ENCODE peak calls at places on chromosomes 5 and 9, in eight cellular contexts. One of them, this sample, is unnamed.
A peak's percentile ranks its signal among the peaks of the same experiment; 100 is the strongest.

GRCh38 chr9:34179528-34180138 is 790 bp downstream of the UBAP1 start:
- DNase-seq in psoas muscle: no peak
- DNase-seq in tibial artery: no peak
- DNase-seq in thoracic aorta: no peak
- DNase-seq in trophoblast cell: peak; percentile 36
- DNase-seq in left ventricle myocardium inferior: no peak
- DNase-seq in fibroblast of lung: peak; percentile 24
- DNase-seq in GM23248: peak; percentile 91
- DNase-seq in this sample: no peak

GRCh38 chr9:83304686-83305085 is 233.5 kb downstream of the FRMD3 start:
- DNase-seq in psoas muscle: peak; percentile 87
- DNase-seq in tibial artery: peak; percentile 93
- DNase-seq in thoracic aorta: peak; percentile 27
- DNase-seq in trophoblast cell: no peak
- DNase-seq in left ventricle myocardium inferior: peak; percentile 88
- DNase-seq in fibroblast of lung: peak; percentile 87
- DNase-seq in GM23248: peak; percentile 89
- DNase-seq in this sample: peak; percentile 84

GRCh38 chr5:83583859-83584258 is 112.3 kb downstream of the VCAN start:
- DNase-seq in psoas muscle: no peak
- DNase-seq in tibial artery: no peak
- DNase-seq in thoracic aorta: no peak
- DNase-seq in trophoblast cell: no peak
- DNase-seq in left ventricle myocardium inferior: no peak
- DNase-seq in fibroblast of lung: peak; percentile 73
- DNase-seq in GM23248: peak; percentile 65
- DNase-seq in this sample: no peak

GRCh38 chr5:72895758-72896157 is 60.1 kb upstream of the FCHO2 start:
- DNase-seq in psoas muscle: no peak
- DNase-seq in tibial artery: no peak
- DNase-seq in thoracic aorta: no peak
- DNase-seq in trophoblast cell: no peak
- DNase-seq in left ventricle myocardium inferior: no peak
- DNase-seq in fibroblast of lung: no peak
- DNase-seq in GM23248: peak; percentile 14
- DNase-seq in this sample: no peak

GRCh38 chr5:179128041-179128365 is 67.8 kb downstream of the ZNF354C start:
- DNase-seq in psoas muscle: no peak
- DNase-seq in tibial artery: no peak
- DNase-seq in thoracic aorta: no peak
- DNase-seq in trophoblast cell: no peak
- DNase-seq in left ventricle myocardium inferior: no peak
- DNase-seq in fibroblast of lung: no peak
- DNase-seq in GM23248: no peak
- DNase-seq in this sample: no peak

GRCh38 chr9:126438757-126439401 is 112.2 kb downstream of the MVB12B start:
- DNase-seq in psoas muscle: no peak
- DNase-seq in tibial artery: no peak
- DNase-seq in thoracic aorta: no peak
- DNase-seq in trophoblast cell: no peak
- DNase-seq in left ventricle myocardium inferior: no peak
- DNase-seq in fibroblast of lung: no peak
- DNase-seq in GM23248: no peak
- DNase-seq in this sample: no peak

GRCh38 chr9:134325813-134326753 is at the start of gene RXRA:
- DNase-seq in psoas muscle: peak; percentile 95
- DNase-seq in tibial artery: peak; percentile 93
- DNase-seq in thoracic aorta: no peak
- DNase-seq in trophoblast cell: peak; percentile 63
- DNase-seq in left ventricle myocardium inferior: peak; percentile 89
- DNase-seq in fibroblast of lung: peak; percentile 88
- DNase-seq in GM23248: peak; percentile 90
- DNase-seq in this sample: no peak

GRCh38 chr5:139141410-139141809 is 56.8 kb downstream of the SIL1 start:
- DNase-seq in psoas muscle: no peak
- DNase-seq in tibial artery: no peak
- DNase-seq in thoracic aorta: no peak
- DNase-seq in trophoblast cell: no peak
- DNase-seq in left ventricle myocardium inferior: no peak
- DNase-seq in fibroblast of lung: no peak
- DNase-seq in GM23248: peak; percentile 28
- DNase-seq in this sample: no peak

GRCh38 chr9:126856326-126856877 is 4.0 kb upstream of the ZBTB34 start:
- DNase-seq in psoas muscle: no peak
- DNase-seq in tibial artery: no peak
- DNase-seq in thoracic aorta: no peak
- DNase-seq in trophoblast cell: no peak
- DNase-seq in left ventricle myocardium inferior: no peak
- DNase-seq in fibroblast of lung: no peak
- DNase-seq in GM23248: no peak
- DNase-seq in this sample: no peak

GRCh38 chr5:112154940-112155686 is 264.0 kb downstream of the EPB41L4A start:
- DNase-seq in psoas muscle: no peak
- DNase-seq in tibial artery: no peak
- DNase-seq in thoracic aorta: no peak
- DNase-seq in trophoblast cell: no peak
- DNase-seq in left ventricle myocardium inferior: no peak
- DNase-seq in fibroblast of lung: no peak
- DNase-seq in GM23248: peak; percentile 90
- DNase-seq in this sample: no peak
- H3K27ac ChIP-seq in psoas muscle: no peak overlapping the region
- H3K27ac ChIP-seq in tibial artery: no peak overlapping the region
- H3K27ac ChIP-seq in thoracic aorta: no peak overlapping the region
- H3K27ac ChIP-seq in trophoblast cell: no peak overlapping the region
- H3K27ac ChIP-seq in left ventricle myocardium inferior: no peak overlapping the region
- H3K27ac ChIP-seq in fibroblast of lung: no peak overlapping the region
- H3K27ac ChIP-seq in GM23248: peak overlapping the region; percentile 75
- H3K27ac ChIP-seq in this sample: no peak overlapping the region

GRCh38 chr9:129455151-129455995 is 165.5 kb downstream of the C9orf50 start:
- DNase-seq in psoas muscle: no peak
- DNase-seq in tibial artery: no peak
- DNase-seq in thoracic aorta: no peak
- DNase-seq in trophoblast cell: no peak
- DNase-seq in left ventricle myocardium inferior: no peak
- DNase-seq in fibroblast of lung: no peak
- DNase-seq in GM23248: peak; percentile 45
- DNase-seq in this sample: no peak
- H3K4me1 ChIP-seq in psoas muscle: peaks cover 12% of the 10 kb centered on the region
- H3K4me1 ChIP-seq in tibial artery: peaks cover 35% of the 10 kb centered on the region
- H3K4me1 ChIP-seq in thoracic aorta: peaks cover 28% of the 10 kb centered on the region
- H3K4me1 ChIP-seq in trophoblast cell: peaks cover 27% of the 10 kb centered on the region
- H3K4me1 ChIP-seq in left ventricle myocardium inferior: peaks cover 41% of the 10 kb centered on the region
- H3K4me1 ChIP-seq in fibroblast of lung: peaks cover 19% of the 10 kb centered on the region
- H3K4me1 ChIP-seq in GM23248: peaks cover 23% of the 10 kb centered on the region
- H3K4me1 ChIP-seq in this sample: no peaks in the 10 kb centered on the region

DNA sequence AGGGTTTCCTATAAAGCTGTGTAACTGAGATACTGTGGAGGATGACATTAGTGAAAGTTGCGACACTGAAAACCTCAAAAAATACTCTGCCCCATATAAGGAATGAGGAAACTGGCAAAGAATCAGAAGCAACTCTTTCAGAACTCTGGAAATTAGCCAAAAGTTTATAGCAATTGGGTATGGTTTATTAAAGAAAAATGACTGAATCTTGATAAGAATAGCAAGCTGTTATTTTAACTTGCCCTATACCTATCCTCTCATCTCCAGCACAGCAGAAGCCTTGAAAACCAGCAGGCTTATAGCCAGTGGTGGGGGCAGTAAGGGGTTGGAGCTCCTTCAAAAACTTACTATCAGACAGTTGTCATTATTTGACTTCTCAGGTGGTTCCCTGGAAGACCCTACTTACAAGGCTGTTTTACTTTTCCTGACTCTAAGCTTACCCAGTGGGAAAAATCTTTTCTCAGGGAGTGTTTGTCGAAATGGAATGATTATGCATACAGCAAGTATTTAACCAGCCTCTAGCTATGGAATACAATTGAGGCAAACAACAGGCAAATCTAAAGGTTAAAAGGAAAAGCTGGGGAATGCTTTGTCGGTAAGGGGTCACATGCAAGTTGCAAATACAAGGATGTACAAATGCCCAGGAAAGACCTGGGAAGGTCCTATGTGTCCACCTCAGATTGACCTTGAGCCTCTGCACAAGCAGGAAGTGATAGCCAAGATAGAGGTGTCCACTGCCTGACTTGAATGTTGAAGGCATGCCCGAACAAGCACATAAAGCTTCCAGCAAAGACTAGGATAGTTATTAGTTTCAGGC is 21.0 kb upstream of the FAM151B start:
- DNase-seq in psoas muscle: no peak
- DNase-seq in tibial artery: no peak
- DNase-seq in thoracic aorta: no peak
- DNase-seq in trophoblast cell: no peak
- DNase-seq in left ventricle myocardium inferior: no peak
- DNase-seq in fibroblast of lung: peak; percentile 46
- DNase-seq in GM23248: peak; percentile 65
- DNase-seq in this sample: no peak
- H3K9me3 ChIP-seq in psoas muscle: peaks cover 3% of the 10 kb centered on the region
- H3K9me3 ChIP-seq in tibial artery: no peaks in the 10 kb centered on the region
- H3K9me3 ChIP-seq in thoracic aorta: peaks cover 6% of the 10 kb centered on the region
- H3K9me3 ChIP-seq in trophoblast cell: peaks cover 9% of the 10 kb centered on the region
- H3K9me3 ChIP-seq in left ventricle myocardium inferior: peaks cover 54% of the 10 kb centered on the region
- H3K9me3 ChIP-seq in fibroblast of lung: no peaks in the 10 kb centered on the region
- H3K9me3 ChIP-seq in GM23248: no peaks in the 10 kb centered on the region
- H3K9me3 ChIP-seq in this sample: no peaks in the 10 kb centered on the region

DNA sequence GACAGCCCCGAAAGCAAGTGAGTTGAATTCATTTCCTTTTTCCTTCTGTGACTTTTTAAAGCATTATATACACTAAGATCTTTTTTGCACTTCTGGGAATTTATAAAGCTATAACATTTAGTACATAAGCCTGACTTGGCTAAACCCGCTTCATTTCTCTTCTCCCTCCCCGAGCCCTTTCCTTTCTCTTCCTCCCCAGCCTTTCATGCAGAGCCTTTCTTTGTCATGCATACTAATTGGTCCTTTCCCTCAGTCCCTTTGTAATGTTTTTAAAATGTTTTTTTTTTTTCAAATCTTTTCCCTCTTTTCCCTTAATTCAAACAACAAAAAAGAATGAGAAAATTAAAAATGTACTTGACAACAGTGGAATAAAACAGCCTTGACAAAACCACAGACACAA is 246.4 kb downstream of the PSAT1 start:
- DNase-seq in psoas muscle: no peak
- DNase-seq in tibial artery: no peak
- DNase-seq in thoracic aorta: no peak
- DNase-seq in trophoblast cell: no peak
- DNase-seq in left ventricle myocardium inferior: no peak
- DNase-seq in fibroblast of lung: no peak
- DNase-seq in GM23248: no peak
- DNase-seq in this sample: no peak
- H3K27ac ChIP-seq in psoas muscle: no peak overlapping the region
- H3K27ac ChIP-seq in tibial artery: no peak overlapping the region
- H3K27ac ChIP-seq in thoracic aorta: no peak overlapping the region
- H3K27ac ChIP-seq in trophoblast cell: no peak overlapping the region
- H3K27ac ChIP-seq in left ventricle myocardium inferior: no peak overlapping the region
- H3K27ac ChIP-seq in fibroblast of lung: no peak overlapping the region
- H3K27ac ChIP-seq in GM23248: no peak overlapping the region
- H3K27ac ChIP-seq in this sample: no peak overlapping the region

GRCh38 chr9:81584099-81584498 is 105.2 kb downstream of the TLE1 start:
- DNase-seq in psoas muscle: no peak
- DNase-seq in tibial artery: no peak
- DNase-seq in thoracic aorta: no peak
- DNase-seq in trophoblast cell: no peak
- DNase-seq in left ventricle myocardium inferior: no peak
- DNase-seq in fibroblast of lung: no peak
- DNase-seq in GM23248: no peak
- DNase-seq in this sample: no peak
- H3K4me1 ChIP-seq in psoas muscle: no peaks in the 10 kb centered on the region
- H3K4me1 ChIP-seq in tibial artery: peaks cover 17% of the 10 kb centered on the region
- H3K4me1 ChIP-seq in thoracic aorta: peaks cover 19% of the 10 kb centered on the region
- H3K4me1 ChIP-seq in trophoblast cell: peaks cover 2% of the 10 kb centered on the region
- H3K4me1 ChIP-seq in left ventricle myocardium inferior: peaks cover 5% of the 10 kb centered on the region
- H3K4me1 ChIP-seq in fibroblast of lung: no peaks in the 10 kb centered on the region
- H3K4me1 ChIP-seq in GM23248: peaks cover 9% of the 10 kb centered on the region
- H3K4me1 ChIP-seq in this sample: no peaks in the 10 kb centered on the region

DNA sequence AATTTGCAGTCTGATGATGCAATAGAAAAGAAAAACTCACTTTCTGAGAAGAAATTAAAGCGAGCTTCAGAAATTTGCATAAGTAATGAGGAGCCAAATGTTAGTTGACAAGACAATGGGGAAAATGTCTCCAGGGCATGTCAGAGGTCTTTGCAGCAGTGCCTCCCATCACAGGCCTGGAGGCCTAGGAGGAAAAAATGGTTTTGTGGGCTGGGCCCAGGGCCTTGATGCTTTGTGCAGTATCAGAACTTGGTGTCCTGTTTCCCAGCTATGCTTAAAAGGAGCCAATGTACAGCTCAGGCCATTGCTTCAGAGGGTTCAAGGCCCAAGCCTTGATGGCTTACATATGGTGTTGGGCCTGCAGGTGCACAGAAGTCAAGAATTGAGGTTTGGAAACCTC is 298.4 kb downstream of the SMARCA2 start:
- DNase-seq in psoas muscle: no peak
- DNase-seq in tibial artery: no peak
- DNase-seq in thoracic aorta: no peak
- DNase-seq in trophoblast cell: no peak
- DNase-seq in left ventricle myocardium inferior: no peak
- DNase-seq in fibroblast of lung: no peak
- DNase-seq in GM23248: no peak
- DNase-seq in this sample: no peak
- H3K9me3 ChIP-seq in psoas muscle: peaks cover 20% of the 10 kb centered on the region
- H3K9me3 ChIP-seq in tibial artery: no peaks in the 10 kb centered on the region
- H3K9me3 ChIP-seq in thoracic aorta: peaks cover 23% of the 10 kb centered on the region
- H3K9me3 ChIP-seq in trophoblast cell: peaks cover 8% of the 10 kb centered on the region
- H3K9me3 ChIP-seq in left ventricle myocardium inferior: peaks cover 71% of the 10 kb centered on the region
- H3K9me3 ChIP-seq in fibroblast of lung: no peaks in the 10 kb centered on the region
- H3K9me3 ChIP-seq in GM23248: peaks cover 10% of the 10 kb centered on the region
- H3K9me3 ChIP-seq in this sample: peaks cover 54% of the 10 kb centered on the region

This sample was measured in right atrium auricular region.